ENCODE peak calls at places on chromosomes 5 and 9, in six cellular contexts. X is IMR-90, Y is H1, T is H9, Z is mesenchymal stem cell, B is neuronal stem cell. J is an unnamed sample.

GRCh38 chr9:133864011-133864410 is 125.9 kb upstream of the SARDH start:
- DNase-seq in T (no peak), Y (no peak), B (no peak), X (peak), Z (peak), J (peak)

GRCh38 chr5:150519560-150519945 is 11.6 kb downstream of the NDST1 start:
- DNase-seq in T (no peak), X (no peak), Z (no peak), Y (no peak), B (no peak), J (no peak)

GRCh38 chr9:107782789-107783188 is 293.2 kb upstream of the KLF4 start:
- DNase-seq in B (no peak), Y (no peak), T (no peak), X (no peak), Z (no peak), J (no peak)

GRCh38 chr5:126972062-126972895 is 58.1 kb downstream of the MARCHF3 start:
- DNase-seq in Y (no peak), T (no peak), X (no peak), B (no peak), Z (no peak), J (peak)

GRCh38 chr9:69888876-69889585 is 68.4 kb downstream of the CFAP95 start:
- DNase-seq in Y (no peak), B (no peak), Z (peak), T (no peak), X (no peak), J (no peak)

GRCh38 chr9:69371001-69371400 is 46.0 kb downstream of the ENTREP1 start:
- DNase-seq in Z (no peak), B (no peak), Y (no peak), X (peak), T (no peak), J (no peak)

GRCh38 chr9:127714916-127715442 is 484 bp downstream of the PTRH1 start:
- DNase-seq in Y (no peak), X (no peak), Z (peak), B (no peak), T (no peak), J (no peak)

GRCh38 chr5:8417316-8418048 is 548.5 kb downstream of the MTRR start:
- DNase-seq in Z (no peak), B (no peak), Y (no peak), T (no peak), X (no peak), J (peak)

GRCh38 chr5:140023611-140024191 is 19.4 kb downstream of the NRG2 start:
- DNase-seq in B (no peak), Z (no peak), X (no peak), Y (no peak), T (no peak), J (peak)
- H3K4me2 ChIP-seq in B (no peak), Z (no peak), X (no peak), Y (no peak), T (no peak), J (no peak)

DNA sequence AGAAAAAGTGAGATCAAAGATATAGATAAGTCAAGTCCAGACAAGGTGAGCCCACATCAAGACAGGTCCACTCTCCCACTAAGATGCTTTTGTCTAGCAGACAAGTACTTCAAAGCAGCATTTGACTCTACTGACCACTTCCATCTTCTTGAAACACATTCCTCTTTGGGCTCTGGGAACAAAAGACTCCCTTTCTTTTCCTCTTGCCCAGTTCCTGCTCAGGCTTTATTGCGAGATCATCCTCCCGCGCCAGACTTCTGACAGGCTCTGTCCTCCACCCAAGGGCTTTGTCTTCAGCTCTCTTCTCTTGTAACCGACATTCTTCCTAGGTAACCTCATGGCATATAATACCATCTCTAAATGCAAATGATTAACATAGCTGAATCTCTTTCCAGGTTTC is 85.8 kb downstream of the NUDT12 start:
- DNase-seq in B (no peak), T (no peak), Z (no peak), X (no peak), Y (no peak), J (peak)
- H2BK15ac ChIP-seq in B (no peak), T (no peak), Z (no peak), X (no peak), Y (no peak), J (no peak)

GRCh38 chr9:121732886-121733285 is 81.5 kb downstream of the DAB2IP start:
- DNase-seq in Z (no peak), T (no peak), X (no peak), Y (no peak), B (no peak), J (no peak)
- H3K4me2 ChIP-seq in Z (no peak), T (no peak), X (no peak), Y (no peak), B (no peak), J (no peak)

DNA sequence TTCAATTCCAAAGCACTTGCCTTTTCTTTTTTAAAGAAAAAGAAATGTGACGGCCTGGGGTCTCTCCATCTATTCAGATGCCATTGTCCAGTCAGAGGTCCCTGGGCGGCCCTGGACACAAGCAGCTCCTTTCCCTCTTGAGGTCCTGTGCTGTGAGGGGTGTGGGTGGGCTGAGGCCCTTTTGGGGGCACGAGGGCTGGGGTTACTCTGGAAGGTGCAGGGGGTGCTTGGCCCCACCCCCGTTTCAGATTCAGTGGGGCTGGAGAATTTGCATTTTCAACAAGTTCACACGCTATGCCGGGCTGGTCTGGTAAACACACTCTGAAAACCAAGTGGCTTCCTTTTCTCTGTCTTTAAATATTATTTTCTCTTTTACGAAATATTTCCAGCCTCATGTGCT is 91.4 kb upstream of the PHYKPL start:
- DNase-seq in X (no peak), T (no peak), Z (no peak), B (no peak), Y (no peak), J (no peak)
- H2BK15ac ChIP-seq in X (no peak), T (no peak), Z (no peak), B (no peak), Y (no peak), J (no peak)

J was measured in mesendoderm.